ENCODE peak calls at places on chromosomes 6 and 20, in six cellular contexts. One of them, this sample, is unnamed.

GRCh38 chr20:43915209-43916072 is 789 bp downstream of the TOX2 start:
- DNase-seq in NCI-H2107: no peak
- DNase-seq in NCI-H1048: no peak
- DNase-seq in activated naive CD8-positive, alpha-beta T cell treated with anti-CD3 and anti-CD28 coated beads, Interleukin-2, amount 50 U/mL, for 16 hours: no peak
- DNase-seq in progenitor cell of endocrine pancreas: no peak
- DNase-seq in foreskin melanocyte: no peak
- DNase-seq in this sample: peak

GRCh38 chr20:9839626-9840025 is 750 bp upstream of the PAK5 start:
- DNase-seq in activated naive CD8-positive, alpha-beta T cell treated with anti-CD3 and anti-CD28 coated beads, Interleukin-2, amount 50 U/mL, for 16 hours: no peak
- DNase-seq in foreskin melanocyte: no peak
- DNase-seq in progenitor cell of endocrine pancreas: no peak
- DNase-seq in NCI-H1048: no peak
- DNase-seq in NCI-H2107: no peak
- DNase-seq in this sample: no peak

GRCh38 chr20:21515300-21516179 is 1.7 kb upstream of the NKX2-2 start:
- DNase-seq in NCI-H2107: no peak
- DNase-seq in activated naive CD8-positive, alpha-beta T cell treated with anti-CD3 and anti-CD28 coated beads, Interleukin-2, amount 50 U/mL, for 16 hours: no peak
- DNase-seq in foreskin melanocyte: no peak
- DNase-seq in progenitor cell of endocrine pancreas: no peak
- DNase-seq in NCI-H1048: no peak
- DNase-seq in this sample: peak

GRCh38 chr20:14924433-14924832 is 587.0 kb upstream of the FLRT3 start:
- DNase-seq in NCI-H2107: no peak
- DNase-seq in foreskin melanocyte: no peak
- DNase-seq in progenitor cell of endocrine pancreas: no peak
- DNase-seq in activated naive CD8-positive, alpha-beta T cell treated with anti-CD3 and anti-CD28 coated beads, Interleukin-2, amount 50 U/mL, for 16 hours: no peak
- DNase-seq in NCI-H1048: no peak
- DNase-seq in this sample: no peak

GRCh38 chr6:6545616-6546317 is 42.8 kb upstream of the LY86 start:
- DNase-seq in activated naive CD8-positive, alpha-beta T cell treated with anti-CD3 and anti-CD28 coated beads, Interleukin-2, amount 50 U/mL, for 16 hours: no peak
- DNase-seq in NCI-H2107: no peak
- DNase-seq in foreskin melanocyte: no peak
- DNase-seq in progenitor cell of endocrine pancreas: no peak
- DNase-seq in NCI-H1048: no peak
- DNase-seq in this sample: no peak

GRCh38 chr6:62707914-62708313 is 421.9 kb upstream of the KHDRBS2 start:
- DNase-seq in progenitor cell of endocrine pancreas: no peak
- DNase-seq in foreskin melanocyte: no peak
- DNase-seq in NCI-H1048: no peak
- DNase-seq in activated naive CD8-positive, alpha-beta T cell treated with anti-CD3 and anti-CD28 coated beads, Interleukin-2, amount 50 U/mL, for 16 hours: no peak
- DNase-seq in NCI-H2107: no peak
- DNase-seq in this sample: no peak

GRCh38 chr6:160900031-160900430 is 91.5 kb upstream of the MAP3K4 start:
- DNase-seq in progenitor cell of endocrine pancreas: no peak
- DNase-seq in NCI-H2107: no peak
- DNase-seq in foreskin melanocyte: no peak
- DNase-seq in NCI-H1048: no peak
- DNase-seq in activated naive CD8-positive, alpha-beta T cell treated with anti-CD3 and anti-CD28 coated beads, Interleukin-2, amount 50 U/mL, for 16 hours: no peak
- DNase-seq in this sample: no peak

GRCh38 chr6:19289408-19289967 is 547.7 kb upstream of the ID4 start:
- DNase-seq in NCI-H2107: no peak
- DNase-seq in foreskin melanocyte: no peak
- DNase-seq in NCI-H1048: no peak
- DNase-seq in activated naive CD8-positive, alpha-beta T cell treated with anti-CD3 and anti-CD28 coated beads, Interleukin-2, amount 50 U/mL, for 16 hours: no peak
- DNase-seq in progenitor cell of endocrine pancreas: no peak
- DNase-seq in this sample: no peak

GRCh38 chr20:20012517-20012916 is 4.6 kb upstream of the NAA20 start:
- DNase-seq in foreskin melanocyte: no peak
- DNase-seq in progenitor cell of endocrine pancreas: no peak
- DNase-seq in NCI-H1048: no peak
- DNase-seq in activated naive CD8-positive, alpha-beta T cell treated with anti-CD3 and anti-CD28 coated beads, Interleukin-2, amount 50 U/mL, for 16 hours: no peak
- DNase-seq in NCI-H2107: no peak
- DNase-seq in this sample: no peak

GRCh38 chr6:43076093-43076927 is at the start of gene PTK7:
- DNase-seq in progenitor cell of endocrine pancreas: peak
- DNase-seq in NCI-H2107: peak
- DNase-seq in activated naive CD8-positive, alpha-beta T cell treated with anti-CD3 and anti-CD28 coated beads, Interleukin-2, amount 50 U/mL, for 16 hours: no peak
- DNase-seq in foreskin melanocyte: no peak
- DNase-seq in NCI-H1048: peak
- DNase-seq in this sample: peak

GRCh38 chr6:105545947-105546710 is 143.2 kb upstream of the PREP start:
- DNase-seq in progenitor cell of endocrine pancreas: no peak
- DNase-seq in activated naive CD8-positive, alpha-beta T cell treated with anti-CD3 and anti-CD28 coated beads, Interleukin-2, amount 50 U/mL, for 16 hours: no peak
- DNase-seq in NCI-H1048: no peak
- DNase-seq in NCI-H2107: peak
- DNase-seq in foreskin melanocyte: no peak
- DNase-seq in this sample: no peak

GRCh38 chr6:136344420-136344819 is 54.8 kb upstream of the BCLAF1 start:
- DNase-seq in progenitor cell of endocrine pancreas: no peak
- DNase-seq in NCI-H1048: no peak
- DNase-seq in NCI-H2107: no peak
- DNase-seq in activated naive CD8-positive, alpha-beta T cell treated with anti-CD3 and anti-CD28 coated beads, Interleukin-2, amount 50 U/mL, for 16 hours: no peak
- DNase-seq in foreskin melanocyte: no peak
- DNase-seq in this sample: no peak

GRCh38 chr6:134434019-134434949 is 116.4 kb upstream of the SGK1 start:
- DNase-seq in progenitor cell of endocrine pancreas: no peak
- DNase-seq in activated naive CD8-positive, alpha-beta T cell treated with anti-CD3 and anti-CD28 coated beads, Interleukin-2, amount 50 U/mL, for 16 hours: no peak
- DNase-seq in NCI-H1048: no peak
- DNase-seq in NCI-H2107: no peak
- DNase-seq in foreskin melanocyte: no peak
- DNase-seq in this sample: no peak